ENCODE peak calls at places on chromosome 10, in eight cellular contexts. W is EL; Q is NCI-H1105; N is CD8-positive, alpha-beta T cell; A is NCI-H460; T is A549; E is activated T-cell treated with anti-CD3 and anti-CD28 coated beads for 1 hour; X is HCEC 1CT. L is an unnamed sample.

GRCh38 chr10:6240254-6240653 is 37.5 kb downstream of the PFKFB3 start:
- DNase-seq in T (no peak), Q (no peak), X (no peak), W (no peak), N (no peak), E (no peak), A (no peak), L (no peak)

GRCh38 chr10:14617850-14618249 is 156.8 kb downstream of the FAM107B start:
- DNase-seq in T (no peak), Q (no peak), N (no peak), X (peak), A (no peak), W (peak), E (no peak), L (no peak)

GRCh38 chr10:83539528-83540308 is 599.6 kb upstream of the GHITM start:
- DNase-seq in Q (no peak), W (peak), E (no peak), N (no peak), T (no peak), A (no peak), X (no peak), L (peak)

GRCh38 chr10:125375210-125375609 is 214.8 kb upstream of the CTBP2 start:
- DNase-seq in X (peak), Q (no peak), A (peak), E (no peak), W (peak), T (no peak), N (no peak), L (peak)

GRCh38 chr10:4984971-4985594 is 18.6 kb downstream of the AKR1C2 start:
- DNase-seq in Q (no peak), X (no peak), E (no peak), A (no peak), N (no peak), W (no peak), T (no peak), L (peak)

GRCh38 chr10:104622598-104623209 is 18.4 kb upstream of the SORCS3 start:
- DNase-seq in T (peak), Q (no peak), N (no peak), X (no peak), A (peak), E (no peak), W (peak), L (no peak)

GRCh38 chr10:24382596-24382978 is 173.6 kb downstream of the KIAA1217 start:
- DNase-seq in A (no peak), T (no peak), Q (no peak), W (no peak), N (no peak), X (no peak), E (no peak), L (no peak)

GRCh38 chr10:118584181-118584954 is 11.1 kb downstream of the PRLHR start:
- DNase-seq in A (peak), X (peak), T (no peak), Q (no peak), E (no peak), W (peak), N (no peak), L (peak)

GRCh38 chr10:64283621-64284020 is 762.4 kb downstream of the REEP3 start:
- DNase-seq in X (no peak), Q (no peak), E (no peak), T (no peak), W (no peak), N (no peak), A (no peak), L (no peak)

GRCh38 chr10:86958109-86958830 is at the start of gene SNCG:
- DNase-seq in N (no peak), Q (no peak), X (no peak), W (no peak), T (no peak), E (no peak), A (no peak), L (no peak)